ENCODE peak calls at places on chromosomes 3 and 15, in five cellular contexts. K is K562, W is GM12878, F is SK-N-SH, Q is HepG2. X is an unnamed sample.

GRCh38 chr3:170499562-170500156 is 81.0 kb downstream of the CLDN11 start:
- DNase-seq in F (peak; percentile 62), Q (peak; percentile 79), W (no peak), K (peak; percentile 27), X (no peak)

GRCh38 chr3:60133269-60133877 is 1083.5 kb upstream of the CFAP20DC start:
- DNase-seq in Q (no peak), F (no peak), K (no peak), W (no peak), X (no peak)

GRCh38 chr15:43880406-43881184 is 53.8 kb downstream of the WDR76 start:
- DNase-seq in K (no peak), F (no peak), Q (no peak), W (no peak), X (no peak)

GRCh38 chr3:12758025-12758830 is 831 bp downstream of the TMEM40 start:
- DNase-seq in Q (no peak), F (no peak), K (no peak), W (no peak), X (no peak)

GRCh38 chr15:35545316-35545824 is 595 bp downstream of the DPH6 start:
- DNase-seq in Q (peak; percentile 6), W (peak; percentile 16), F (peak; percentile 44), K (peak; percentile 32), X (no peak)

GRCh38 chr3:42114130-42114529 is 23.0 kb downstream of the TRAK1 start:
- DNase-seq in W (no peak), K (no peak), Q (no peak), F (no peak), X (no peak)

GRCh38 chr3:11452988-11453847 is 181.0 kb downstream of the ATG7 start:
- DNase-seq in K (no peak), F (no peak), W (no peak), Q (peak; percentile 15), X (no peak)

GRCh38 chr15:70348581-70349344 is 251.0 kb upstream of the TLE3 start:
- DNase-seq in W (no peak), K (no peak), F (no peak), Q (no peak), X (no peak)

GRCh38 chr15:89335289-89336041 is 841 bp upstream of the POLG start:
- DNase-seq in K (peak; percentile 40), W (no peak), F (peak; percentile 59), Q (peak; percentile 10), X (no peak)

GRCh38 chr15:60854858-60855568 is 374.1 kb downstream of the RORA start:
- DNase-seq in W (no peak), K (no peak), F (no peak), Q (no peak), X (no peak)

GRCh38 chr3:70775257-70775656 is 462.8 kb upstream of the MDFIC2 start:
- DNase-seq in F (no peak), Q (no peak), W (no peak), K (no peak), X (no peak)

GRCh38 chr3:129282727-129283327 is 4.2 kb downstream of the HMCES start:
- DNase-seq in Q (peak; percentile 12), F (no peak), K (no peak), W (peak; percentile 88), X (no peak)

GRCh38 chr3:69861556-69861955 is 122.3 kb downstream of the MITF start:
- DNase-seq in Q (no peak), K (no peak), F (no peak), W (no peak), X (no peak)

GRCh38 chr3:177522051-177522450 is 324.8 kb upstream of the TBL1XR1 start:
- DNase-seq in W (no peak), K (no peak), F (peak; percentile 28), Q (peak; percentile 13), X (no peak)

GRCh38 chr3:42080452-42080872 is 10.7 kb upstream of the TRAK1 start:
- DNase-seq in K (no peak), Q (peak; percentile 83), F (no peak), W (peak; percentile 38), X (no peak)

GRCh38 chr15:56804908-56805307 is 71.6 kb upstream of the ZNF280D start:
- DNase-seq in Q (no peak), K (no peak), W (no peak), F (no peak), X (no peak)

GRCh38 chr15:56806147-56806536 is 72.8 kb upstream of the ZNF280D start:
- DNase-seq in Q (no peak), K (no peak), F (no peak), W (no peak), X (no peak)

GRCh38 chr15:56808160-56808559 is 74.9 kb upstream of the ZNF280D start:
- DNase-seq in W (no peak), Q (no peak), F (no peak), K (no peak), X (no peak)

GRCh38 chr15:56804279-56804678 is 71.0 kb upstream of the ZNF280D start:
- DNase-seq in Q (no peak), F (no peak), W (no peak), K (no peak), X (no peak)

DNA sequence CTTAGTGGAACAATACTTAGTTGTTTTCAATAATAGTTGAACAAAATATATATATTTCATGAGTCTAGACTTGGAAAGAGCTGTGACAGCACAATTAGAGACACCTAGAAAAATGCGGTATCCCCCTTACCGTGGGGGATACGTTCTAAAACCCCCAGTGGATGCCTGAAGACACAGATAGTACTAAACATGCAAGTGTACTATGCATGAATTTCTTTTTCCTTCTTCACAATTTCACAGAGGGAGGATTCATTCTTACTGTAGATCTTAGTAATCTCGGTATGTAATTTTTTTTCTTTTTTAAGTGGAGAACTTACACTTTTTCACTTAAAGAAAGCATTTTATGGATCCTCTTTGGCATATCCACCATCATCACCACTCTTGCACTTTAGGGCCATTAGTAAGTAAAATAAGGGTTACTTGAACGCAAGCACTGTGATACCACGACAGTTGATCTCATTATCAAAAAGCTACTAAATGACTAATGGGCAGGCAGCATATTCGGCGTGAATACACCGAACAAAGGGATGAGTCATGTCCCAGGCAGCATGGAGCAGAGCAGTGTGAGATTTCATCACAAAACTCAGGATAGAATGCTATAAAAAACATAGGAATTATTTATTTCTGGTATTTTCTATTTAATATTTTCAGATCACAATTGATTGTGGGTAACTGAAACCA is 72.3 kb upstream of the ZNF280D start:
- DNase-seq in Q (no peak), K (no peak), W (no peak), F (no peak), X (no peak)
- TF ChIP-seq TAF1 in Q (no peak), K (no peak), W (no peak), F (peak; percentile 26), X (no peak)

GRCh38 chr3:152564454-152564853 is 270.5 kb upstream of the P2RY1 start:
- DNase-seq in K (no peak), Q (no peak), F (no peak), W (no peak), X (no peak)
- TF ChIP-seq CHD2 in K (no peak), Q (no peak), F (no peak), W (no peak), X (no peak)

GRCh38 chr15:100944237-100944875 is 25.2 kb downstream of the LRRK1 start:
- DNase-seq in K (no peak), Q (no peak), F (no peak), W (no peak), X (no peak)
- TF ChIP-seq YY1 in K (no peak), Q (no peak), F (no peak), W (no peak), X (no peak)

DNA sequence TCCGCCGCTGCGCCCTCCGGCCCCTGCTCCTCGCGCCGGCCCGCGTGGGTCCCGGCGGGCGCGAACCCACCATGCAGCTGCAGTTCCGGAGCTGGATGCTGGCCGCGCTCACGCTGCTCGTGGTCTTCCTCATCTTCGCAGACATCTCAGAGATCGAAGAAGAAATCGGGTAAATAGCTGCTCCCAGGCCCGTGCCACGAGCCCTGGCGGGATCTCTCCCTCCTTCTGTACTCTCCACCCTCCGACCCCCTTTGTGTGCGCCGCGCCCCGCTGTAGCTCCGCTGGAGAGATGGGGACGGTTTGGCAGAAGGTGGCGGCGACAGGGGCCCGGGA is 279 bp downstream of the ST8SIA2 start:
- DNase-seq in W (no peak), K (no peak), F (no peak), Q (no peak), X (no peak)
- TF ChIP-seq TAF1 in W (no peak), K (no peak), F (no peak), Q (no peak), X (no peak)

GRCh38 chr3:73041537-73041936 is 19.9 kb upstream of the EBLN2 start:
- DNase-seq in Q (no peak), W (no peak), F (no peak), K (no peak), X (no peak)
- TF ChIP-seq CHD2 in Q (no peak), W (no peak), F (no peak), K (no peak), X (no peak)

X was measured in H1.